ENCODE peak calls at places on chromosomes 5 and 9, in eight cellular contexts. One of them, this sample, is unnamed.

GRCh38 chr9:109497193-109498165 is 628 bp downstream of the PTPN3 start:
- DNase-seq in HFFc6: no peak
- DNase-seq in B cell: no peak
- DNase-seq in fibroblast of lung: no peak
- DNase-seq in neural crest cell: no peak
- DNase-seq in CD8-positive, alpha-beta T cell: no peak
- DNase-seq in tibial artery: no peak
- DNase-seq in AG04450: no peak
- DNase-seq in this sample: no peak

GRCh38 chr5:146051678-146052077 is 53.7 kb downstream of the PLAC8L1 start:
- DNase-seq in fibroblast of lung: no peak
- DNase-seq in AG04450: peak
- DNase-seq in tibial artery: no peak
- DNase-seq in CD8-positive, alpha-beta T cell: no peak
- DNase-seq in B cell: no peak
- DNase-seq in HFFc6: peak
- DNase-seq in neural crest cell: no peak
- DNase-seq in this sample: no peak

GRCh38 chr5:20109326-20109725 is 121.3 kb upstream of the CDH18 start:
- DNase-seq in AG04450: no peak
- DNase-seq in neural crest cell: no peak
- DNase-seq in HFFc6: no peak
- DNase-seq in B cell: no peak
- DNase-seq in CD8-positive, alpha-beta T cell: no peak
- DNase-seq in fibroblast of lung: no peak
- DNase-seq in tibial artery: no peak
- DNase-seq in this sample: no peak

GRCh38 chr5:17089690-17090089 is 127.7 kb upstream of the BASP1 start:
- DNase-seq in fibroblast of lung: no peak
- DNase-seq in neural crest cell: no peak
- DNase-seq in AG04450: no peak
- DNase-seq in HFFc6: peak
- DNase-seq in CD8-positive, alpha-beta T cell: no peak
- DNase-seq in B cell: no peak
- DNase-seq in tibial artery: no peak
- DNase-seq in this sample: no peak

GRCh38 chr5:17184596-17184995 is 32.8 kb upstream of the BASP1 start:
- DNase-seq in fibroblast of lung: peak
- DNase-seq in B cell: no peak
- DNase-seq in neural crest cell: no peak
- DNase-seq in tibial artery: no peak
- DNase-seq in HFFc6: peak
- DNase-seq in AG04450: no peak
- DNase-seq in CD8-positive, alpha-beta T cell: no peak
- DNase-seq in this sample: no peak

GRCh38 chr5:3995954-3996619 is 400.5 kb downstream of the IRX1 start:
- DNase-seq in tibial artery: no peak
- DNase-seq in fibroblast of lung: no peak
- DNase-seq in HFFc6: no peak
- DNase-seq in B cell: no peak
- DNase-seq in CD8-positive, alpha-beta T cell: no peak
- DNase-seq in AG04450: no peak
- DNase-seq in neural crest cell: no peak
- DNase-seq in this sample: no peak

GRCh38 chr5:170923910-170924620 is 62.2 kb downstream of the RANBP17 start:
- DNase-seq in neural crest cell: no peak
- DNase-seq in CD8-positive, alpha-beta T cell: no peak
- DNase-seq in HFFc6: no peak
- DNase-seq in tibial artery: no peak
- DNase-seq in AG04450: no peak
- DNase-seq in B cell: no peak
- DNase-seq in fibroblast of lung: no peak
- DNase-seq in this sample: no peak

GRCh38 chr9:20312732-20313131 is 309.6 kb downstream of the MLLT3 start:
- DNase-seq in fibroblast of lung: peak
- DNase-seq in B cell: no peak
- DNase-seq in CD8-positive, alpha-beta T cell: no peak
- DNase-seq in HFFc6: peak
- DNase-seq in AG04450: no peak
- DNase-seq in tibial artery: no peak
- DNase-seq in neural crest cell: no peak
- DNase-seq in this sample: no peak

GRCh38 chr9:136437430-136437829 is 2.2 kb downstream of the INPP5E start:
- DNase-seq in B cell: no peak
- DNase-seq in AG04450: no peak
- DNase-seq in HFFc6: no peak
- DNase-seq in tibial artery: no peak
- DNase-seq in fibroblast of lung: peak
- DNase-seq in neural crest cell: no peak
- DNase-seq in CD8-positive, alpha-beta T cell: no peak
- DNase-seq in this sample: peak

GRCh38 chr5:157308826-157309465 is 43.0 kb downstream of the CYFIP2 start:
- DNase-seq in B cell: peak
- DNase-seq in AG04450: no peak
- DNase-seq in HFFc6: peak
- DNase-seq in tibial artery: no peak
- DNase-seq in neural crest cell: no peak
- DNase-seq in CD8-positive, alpha-beta T cell: no peak
- DNase-seq in fibroblast of lung: no peak
- DNase-seq in this sample: no peak

GRCh38 chr9:95510610-95511231 is 6.0 kb downstream of the PTCH1 start:
- DNase-seq in B cell: peak
- DNase-seq in AG04450: peak
- DNase-seq in fibroblast of lung: peak
- DNase-seq in CD8-positive, alpha-beta T cell: peak
- DNase-seq in HFFc6: peak
- DNase-seq in tibial artery: peak
- DNase-seq in neural crest cell: peak
- DNase-seq in this sample: peak

GRCh38 chr5:133489632-133490031 is 122.7 kb downstream of the FSTL4 start:
- DNase-seq in fibroblast of lung: no peak
- DNase-seq in AG04450: no peak
- DNase-seq in B cell: peak
- DNase-seq in tibial artery: no peak
- DNase-seq in CD8-positive, alpha-beta T cell: no peak
- DNase-seq in HFFc6: no peak
- DNase-seq in neural crest cell: no peak
- DNase-seq in this sample: no peak
- TF ChIP-seq CTCF in fibroblast of lung: no peak
- TF ChIP-seq CTCF in AG04450: no peak
- TF ChIP-seq CTCF in B cell: peak
- TF ChIP-seq CTCF in tibial artery: no peak
- TF ChIP-seq CTCF in CD8-positive, alpha-beta T cell: no peak
- TF ChIP-seq CTCF in HFFc6: no peak
- TF ChIP-seq CTCF in neural crest cell: no peak
- TF ChIP-seq CTCF in this sample: no peak

GRCh38 chr9:91751922-91752321 is 198.1 kb downstream of the ROR2 start:
- DNase-seq in HFFc6: no peak
- DNase-seq in CD8-positive, alpha-beta T cell: no peak
- DNase-seq in neural crest cell: no peak
- DNase-seq in fibroblast of lung: peak
- DNase-seq in tibial artery: no peak
- DNase-seq in B cell: no peak
- DNase-seq in AG04450: no peak
- DNase-seq in this sample: no peak

GRCh38 chr9:91753711-91754110 is 196.3 kb downstream of the ROR2 start:
- DNase-seq in HFFc6: no peak
- DNase-seq in neural crest cell: no peak
- DNase-seq in tibial artery: no peak
- DNase-seq in fibroblast of lung: no peak
- DNase-seq in CD8-positive, alpha-beta T cell: no peak
- DNase-seq in B cell: no peak
- DNase-seq in AG04450: no peak
- DNase-seq in this sample: no peak

GRCh38 chr9:91746904-91747303 is 203.1 kb downstream of the ROR2 start:
- DNase-seq in CD8-positive, alpha-beta T cell: no peak
- DNase-seq in HFFc6: no peak
- DNase-seq in tibial artery: no peak
- DNase-seq in B cell: no peak
- DNase-seq in AG04450: no peak
- DNase-seq in fibroblast of lung: peak
- DNase-seq in neural crest cell: no peak
- DNase-seq in this sample: no peak

GRCh38 chr9:91746357-91746756 is 203.7 kb downstream of the ROR2 start:
- DNase-seq in HFFc6: no peak
- DNase-seq in tibial artery: no peak
- DNase-seq in CD8-positive, alpha-beta T cell: no peak
- DNase-seq in fibroblast of lung: no peak
- DNase-seq in neural crest cell: no peak
- DNase-seq in AG04450: no peak
- DNase-seq in B cell: no peak
- DNase-seq in this sample: no peak

DNA sequence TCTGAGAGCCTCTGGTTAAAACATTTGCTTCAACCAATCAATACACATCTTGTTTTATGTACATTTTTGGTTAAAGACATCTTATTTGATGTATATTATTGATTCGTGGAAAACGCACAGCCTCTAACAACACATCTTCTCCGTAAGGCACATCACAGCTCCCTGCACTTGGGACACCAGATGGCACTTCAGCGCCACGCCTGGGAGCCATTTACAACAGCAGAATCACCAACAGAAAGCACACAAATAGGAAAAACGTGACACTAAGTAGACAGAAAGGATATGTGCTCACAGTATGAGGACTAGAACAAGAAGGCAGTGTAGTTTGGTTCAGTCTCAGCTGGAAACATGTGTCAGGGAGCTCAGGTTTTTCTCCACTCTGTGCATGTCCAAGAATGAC is 199.7 kb downstream of the ROR2 start:
- DNase-seq in fibroblast of lung: no peak
- DNase-seq in CD8-positive, alpha-beta T cell: no peak
- DNase-seq in neural crest cell: no peak
- DNase-seq in AG04450: no peak
- DNase-seq in tibial artery: no peak
- DNase-seq in HFFc6: peak
- DNase-seq in B cell: no peak
- DNase-seq in this sample: no peak
- TF ChIP-seq CTCF in fibroblast of lung: no peak
- TF ChIP-seq CTCF in CD8-positive, alpha-beta T cell: no peak
- TF ChIP-seq CTCF in neural crest cell: no peak
- TF ChIP-seq CTCF in AG04450: no peak
- TF ChIP-seq CTCF in tibial artery: no peak
- TF ChIP-seq CTCF in HFFc6: peak
- TF ChIP-seq CTCF in B cell: no peak
- TF ChIP-seq CTCF in this sample: no peak

GRCh38 chr5:141320225-141321169 is at the start of gene TAF7:
- DNase-seq in AG04450: peak
- DNase-seq in tibial artery: peak
- DNase-seq in CD8-positive, alpha-beta T cell: peak
- DNase-seq in B cell: peak
- DNase-seq in fibroblast of lung: peak
- DNase-seq in HFFc6: peak
- DNase-seq in neural crest cell: peak
- DNase-seq in this sample: peak

GRCh38 chr5:141322261-141322660 is 1.7 kb upstream of the TAF7 start:
- DNase-seq in B cell: no peak
- DNase-seq in AG04450: no peak
- DNase-seq in neural crest cell: no peak
- DNase-seq in fibroblast of lung: no peak
- DNase-seq in tibial artery: no peak
- DNase-seq in HFFc6: no peak
- DNase-seq in CD8-positive, alpha-beta T cell: no peak
- DNase-seq in this sample: no peak

GRCh38 chr5:141328231-141328630 is 2.1 kb upstream of the PCDHGA1 start:
- DNase-seq in B cell: no peak
- DNase-seq in CD8-positive, alpha-beta T cell: no peak
- DNase-seq in fibroblast of lung: no peak
- DNase-seq in tibial artery: no peak
- DNase-seq in AG04450: no peak
- DNase-seq in HFFc6: no peak
- DNase-seq in neural crest cell: no peak
- DNase-seq in this sample: no peak

GRCh38 chr5:141330299-141331080 is at the start of gene PCDHGA1:
- DNase-seq in AG04450: no peak
- DNase-seq in HFFc6: peak
- DNase-seq in CD8-positive, alpha-beta T cell: no peak
- DNase-seq in fibroblast of lung: peak
- DNase-seq in neural crest cell: no peak
- DNase-seq in tibial artery: no peak
- DNase-seq in B cell: peak
- DNase-seq in this sample: no peak

DNA sequence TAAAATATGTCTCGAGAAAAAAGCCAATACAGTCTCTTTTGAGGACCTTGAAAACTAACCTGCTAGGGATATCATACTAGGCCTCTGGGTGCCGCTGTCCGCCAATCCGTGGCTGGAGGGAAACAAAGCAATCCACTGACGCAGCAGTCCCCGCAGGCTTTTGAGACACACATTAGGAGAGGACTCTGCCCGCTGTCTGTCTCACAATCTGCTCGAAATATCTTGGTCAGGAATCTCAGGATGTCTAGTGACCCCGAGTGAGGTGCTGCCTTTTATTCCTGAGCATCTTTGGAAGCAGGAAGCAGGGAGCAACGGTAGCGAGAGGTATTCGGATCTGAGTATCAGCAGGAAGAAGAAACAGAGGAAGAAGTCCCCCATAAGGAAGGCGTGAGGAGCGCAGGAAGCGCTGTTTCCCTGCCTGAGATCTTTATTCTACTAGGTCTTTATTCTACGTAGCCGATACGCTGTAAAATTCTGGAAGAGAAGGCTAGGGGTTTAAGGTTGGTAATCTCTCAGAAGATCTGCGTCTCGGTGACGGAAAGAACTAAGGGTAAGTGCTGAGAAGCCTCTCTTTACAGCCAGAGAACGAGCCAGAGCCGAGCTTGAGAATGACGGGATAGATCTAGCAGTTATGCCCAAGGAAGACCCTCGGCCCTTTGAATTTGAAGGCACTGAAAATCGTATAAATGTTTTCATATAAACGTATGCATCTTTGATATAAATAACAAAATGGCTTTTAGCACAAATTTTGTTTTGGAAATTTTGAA is 4.0 kb upstream of the PCDHGA1 start:
- DNase-seq in neural crest cell: no peak
- DNase-seq in B cell: peak
- DNase-seq in AG04450: peak
- DNase-seq in CD8-positive, alpha-beta T cell: peak
- DNase-seq in HFFc6: peak
- DNase-seq in fibroblast of lung: peak
- DNase-seq in tibial artery: peak
- DNase-seq in this sample: peak
- TF ChIP-seq CTCF in neural crest cell: peak
- TF ChIP-seq CTCF in B cell: peak
- TF ChIP-seq CTCF in AG04450: peak
- TF ChIP-seq CTCF in CD8-positive, alpha-beta T cell: peak
- TF ChIP-seq CTCF in HFFc6: peak
- TF ChIP-seq CTCF in fibroblast of lung: peak
- TF ChIP-seq CTCF in tibial artery: peak
- TF ChIP-seq CTCF in this sample: peak

DNA sequence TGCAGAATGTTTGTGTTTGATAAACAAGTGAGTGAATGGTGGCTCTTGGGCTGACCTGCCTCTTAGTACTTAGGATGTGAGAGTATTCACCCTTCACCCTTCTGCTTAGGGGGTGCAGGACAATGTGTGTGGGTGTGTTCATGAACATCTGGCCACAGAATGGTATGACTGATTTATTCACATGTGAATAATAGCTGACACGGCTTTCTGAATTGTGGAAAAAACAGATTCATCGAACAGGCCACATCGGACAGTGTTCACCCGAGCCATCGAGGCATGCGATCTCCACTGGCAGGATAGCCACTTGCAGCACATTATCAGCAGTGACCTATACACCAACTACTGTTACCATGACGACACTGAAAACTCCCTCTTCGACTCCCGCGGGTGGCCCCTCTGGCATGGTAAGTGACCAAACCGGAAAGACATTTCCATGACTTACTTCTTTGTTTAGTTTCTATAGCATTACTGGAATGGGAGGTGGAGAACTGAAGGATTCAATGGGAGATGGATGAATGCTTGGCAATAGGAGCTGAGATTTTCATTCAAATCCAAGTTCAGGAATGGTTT is 193.6 kb downstream of the ZSWIM6 start:
- DNase-seq in fibroblast of lung: no peak
- DNase-seq in neural crest cell: peak
- DNase-seq in B cell: no peak
- DNase-seq in CD8-positive, alpha-beta T cell: no peak
- DNase-seq in tibial artery: no peak
- DNase-seq in AG04450: no peak
- DNase-seq in HFFc6: no peak
- DNase-seq in this sample: peak
- TF ChIP-seq CTCF in fibroblast of lung: no peak
- TF ChIP-seq CTCF in neural crest cell: no peak
- TF ChIP-seq CTCF in B cell: no peak
- TF ChIP-seq CTCF in CD8-positive, alpha-beta T cell: no peak
- TF ChIP-seq CTCF in tibial artery: no peak
- TF ChIP-seq CTCF in AG04450: no peak
- TF ChIP-seq CTCF in HFFc6: no peak
- TF ChIP-seq CTCF in this sample: no peak